ENCODE peak calls at places on chromosomes 11 and 22, in five cellular contexts. S is AML-193; P is uterus; Y is stimulated activated CD8-positive, alpha-beta memory T cell treated with anti-CD3 and anti-CD28 coated beads, Interleukin-2, amount 100 ng/mL, for 1 hour; F is Calu3. M is an unnamed sample.

GRCh38 chr11:97009613-97010012 is 619.8 kb downstream of the JRKL start:
- DNase-seq in S (no peak), P (no peak), Y (no peak), F (no peak), M (no peak)

GRCh38 chr22:46934746-46935491 is 172.5 kb downstream of the TBC1D22A start:
- DNase-seq in S (peak; percentile 31), P (no peak), Y (no peak), F (peak; percentile 66), M (no peak)

GRCh38 chr11:108887436-108888238 is 222.8 kb downstream of the DDX10 start:
- DNase-seq in S (no peak), P (no peak), Y (no peak), F (no peak), M (no peak)

GRCh38 chr22:35842954-35843353 is 125.3 kb downstream of the APOL5 start:
- DNase-seq in S (peak; percentile 43), P (no peak), Y (no peak), F (peak; percentile 66), M (no peak)

GRCh38 chr11:22832315-22833041 is 2.9 kb upstream of the SVIP start:
- DNase-seq in S (no peak), P (no peak), Y (no peak), F (no peak), M (no peak)

GRCh38 chr22:50193621-50194020 is 7.2 kb upstream of the SELENOO start:
- DNase-seq in S (no peak), P (no peak), Y (no peak), F (no peak), M (no peak)

GRCh38 chr22:32444068-32444467 is 20.2 kb downstream of the BPIFC start:
- DNase-seq in S (no peak), P (no peak), Y (no peak), F (peak; percentile 44), M (no peak)

GRCh38 chr11:109697140-109697843 is 275.3 kb downstream of the C11orf87 start:
- DNase-seq in S (peak; percentile 37), P (no peak), Y (no peak), F (no peak), M (no peak)

GRCh38 chr11:113085446-113085845 is 124.2 kb downstream of the NCAM1 start:
- DNase-seq in S (no peak), P (no peak), Y (no peak), F (no peak), M (no peak)

GRCh38 chr22:31155425-31155824 is 4.6 kb upstream of the RNF185 start:
- DNase-seq in S (no peak), P (no peak), Y (no peak), F (no peak), M (no peak)

M was measured in NCI-H187 treated with DMSO at 0.1 percent for 48 hours.